ENCODE peak calls at places on chromosomes 12 and 14, in four cellular contexts. T, P, A and L are unnamed samples. For H3K9me3, the result is how much of the 10 kb centered on the place peaks cover.

GRCh38 chr14:51006781-51007211 is 62.5 kb upstream of the PYGL start:
- DNase-seq in P (no peak), T (no peak), A (no peak), L (no peak)

GRCh38 chr12:102548543-102548942 is 68.2 kb upstream of the IGF1 start:
- DNase-seq in P (no peak), T (no peak), A (no peak), L (peak)

GRCh38 chr12:13811061-13811460 is 170.3 kb downstream of the GRIN2B start:
- DNase-seq in P (no peak), A (no peak), T (no peak), L (no peak)

GRCh38 chr14:77442196-77442595 is 15.2 kb downstream of the VIPAS39 start:
- DNase-seq in T (no peak), P (no peak), A (no peak), L (no peak)

GRCh38 chr14:77641207-77641533 is 24.7 kb upstream of the SPTLC2 start:
- DNase-seq in P (no peak), A (no peak), T (no peak), L (peak)

GRCh38 chr12:51132693-51133092 is 40.2 kb downstream of the TFCP2 start:
- DNase-seq in A (no peak), P (no peak), T (no peak), L (no peak)

GRCh38 chr12:50112456-50113218 is 601 bp downstream of the COX14 start:
- DNase-seq in P (no peak), T (no peak), A (peak), L (no peak)

GRCh38 chr14:20624495-20625070 is 16.9 kb downstream of the OR6S1 start:
- DNase-seq in T (no peak), A (peak), P (peak), L (peak)

GRCh38 chr12:24595652-24596235 is 353.2 kb downstream of the BCAT1 start:
- DNase-seq in P (no peak), A (no peak), T (no peak), L (no peak)

GRCh38 chr12:57882575-57882974 is 36.0 kb upstream of the CTDSP2 start:
- DNase-seq in A (no peak), T (no peak), P (no peak), L (no peak)

GRCh38 chr12:24948452-24948815 is 467 bp downstream of the BCAT1 start:
- DNase-seq in P (no peak), A (peak), T (no peak), L (no peak)

GRCh38 chr14:31965735-31966598 is 111.1 kb upstream of the ARHGAP5 start:
- DNase-seq in A (peak), T (no peak), P (no peak), L (no peak)

GRCh38 chr14:23042162-23042965 is at the start of gene PSMB11:
- DNase-seq in A (no peak), P (no peak), T (no peak), L (no peak)

GRCh38 chr12:93178154-93178878 is 199.4 kb upstream of the NUDT4 start:
- DNase-seq in T (no peak), P (no peak), A (no peak), L (no peak)

GRCh38 chr12:3249081-3249800 is 172.1 kb downstream of the TSPAN9 start:
- DNase-seq in T (no peak), A (no peak), P (no peak), L (no peak)

GRCh38 chr12:65937181-65937641 is 112.9 kb downstream of the HMGA2 start:
- DNase-seq in P (no peak), A (no peak), T (peak), L (no peak)

DNA sequence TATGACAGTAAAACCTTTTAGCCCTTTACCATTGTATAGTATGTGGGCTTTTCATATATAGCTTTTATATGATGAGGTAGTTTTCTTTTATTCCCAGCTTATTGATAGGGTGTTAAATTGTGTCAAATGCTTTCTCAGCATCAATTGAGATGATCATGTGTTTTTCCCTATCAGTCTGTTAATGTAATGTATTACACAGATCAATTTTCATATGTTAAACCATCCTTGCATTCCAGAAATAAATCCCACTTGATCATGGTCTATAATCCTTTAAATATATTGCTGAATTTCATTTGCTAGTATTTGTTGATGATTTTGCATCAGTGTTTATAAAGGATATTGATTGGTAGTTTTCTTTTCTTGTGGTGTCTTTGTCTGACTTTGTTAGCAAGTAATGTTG is 603.9 kb downstream of the TRHDE start:
- DNase-seq in T (no peak), P (no peak), A (no peak), L (no peak)
- H3K9me3 ChIP-seq in T (under half), P (under half), A (under half), L (under half)

DNA sequence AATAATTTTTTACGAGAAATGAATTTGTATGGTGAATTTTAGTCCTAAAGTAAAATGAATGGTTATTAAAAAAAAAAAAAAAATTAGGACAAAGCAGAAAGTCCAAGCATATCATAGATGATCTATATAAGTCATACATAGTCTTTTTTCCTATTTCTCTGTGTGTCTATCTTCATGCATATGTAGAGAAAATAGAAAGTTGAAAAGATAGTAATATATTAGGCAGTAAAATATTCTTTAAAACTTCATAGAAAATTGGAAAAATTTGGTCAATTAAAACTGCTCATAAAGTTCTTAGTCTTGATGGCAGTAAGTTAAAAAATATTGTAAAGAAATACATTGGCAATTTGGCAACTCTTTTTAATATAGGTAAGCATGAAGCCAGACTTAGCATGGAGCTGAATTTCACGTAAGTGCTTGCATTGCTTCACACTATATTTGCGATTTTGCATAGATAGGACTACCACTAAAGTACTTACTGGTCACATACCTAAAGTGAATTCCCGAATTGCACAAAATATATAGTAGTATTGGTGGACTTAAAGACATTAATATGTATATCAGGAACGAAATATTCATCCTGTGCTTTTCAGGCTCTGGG is 303.8 kb downstream of the IPO8 start:
- DNase-seq in T (no peak), P (no peak), A (no peak), L (no peak)
- H3K9me3 ChIP-seq in T (under half), P (under half), A (under half), L (under half)

GRCh38 chr12:6033546-6033945 is 88.5 kb upstream of the ANO2 start:
- DNase-seq in T (no peak), A (no peak), P (no peak), L (no peak)

GRCh38 chr12:6038160-6038559 is 86.3 kb downstream of the VWF start:
- DNase-seq in T (peak), P (no peak), A (peak), L (peak)

GRCh38 chr12:6034596-6034995 is 89.5 kb upstream of the ANO2 start:
- DNase-seq in P (no peak), T (no peak), A (no peak), L (no peak)

GRCh38 chr12:6037459-6037858 is 87.0 kb downstream of the VWF start:
- DNase-seq in T (no peak), A (no peak), P (no peak), L (no peak)

GRCh38 chr12:6036509-6036908 is 88.0 kb downstream of the VWF start:
- DNase-seq in T (no peak), A (no peak), P (no peak), L (peak)
- H3K9me3 ChIP-seq in T (under half), A (under half), P (under half), L (under half)

GRCh38 chr14:106044515-106044914 is 518.1 kb downstream of the TMEM121 start:
- DNase-seq in P (no peak), T (no peak), A (no peak), L (no peak)
- H3K9me3 ChIP-seq in P (under half), T (under half), A (under half), L (under half)

DNA sequence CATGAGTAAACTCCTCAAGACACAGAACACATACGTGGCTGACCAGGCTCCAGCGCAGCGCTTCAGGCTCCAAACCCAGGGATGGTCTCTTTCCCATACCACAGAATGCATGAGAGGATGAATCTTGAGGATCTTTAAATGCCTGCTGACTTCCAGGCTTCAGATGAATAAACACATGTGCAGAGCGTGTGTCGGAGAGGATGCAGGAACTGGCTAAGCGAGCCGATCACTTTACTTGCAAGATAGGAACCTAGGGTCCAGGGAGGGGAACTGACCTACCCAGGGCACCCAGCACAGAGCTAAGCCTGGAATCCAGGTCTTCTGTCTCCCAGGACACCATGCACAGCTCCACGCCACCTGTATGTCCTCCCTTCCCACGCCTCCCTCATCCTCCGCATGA is 209.8 kb downstream of the BCL11B start:
- DNase-seq in P (no peak), A (no peak), T (no peak), L (no peak)
- H3K9me3 ChIP-seq in P (under half), A (under half), T (under half), L (under half)

DNA sequence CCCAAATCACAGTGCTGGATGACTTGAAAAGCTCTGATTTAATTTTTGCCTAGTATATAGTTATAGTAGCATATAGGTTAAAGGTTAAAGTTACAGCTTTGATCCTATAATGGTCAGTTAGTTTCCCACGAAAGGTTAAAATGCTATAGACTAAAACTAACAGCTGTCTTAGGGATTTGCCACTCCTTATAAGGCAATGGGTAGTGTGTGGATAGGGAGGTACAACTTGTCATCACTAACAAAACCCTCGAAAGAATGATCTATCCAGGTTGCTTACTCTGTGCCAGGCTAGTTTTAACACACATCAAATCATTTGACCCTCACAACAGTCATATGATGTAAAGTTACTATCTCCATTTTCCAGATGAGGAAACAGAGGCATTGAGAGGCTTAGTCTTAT is 11.7 kb downstream of the RCOR1 start:
- DNase-seq in T (no peak), P (no peak), A (no peak), L (no peak)
- H3K9me3 ChIP-seq in T (under half), P (under half), A (under half), L (under half)

DNA sequence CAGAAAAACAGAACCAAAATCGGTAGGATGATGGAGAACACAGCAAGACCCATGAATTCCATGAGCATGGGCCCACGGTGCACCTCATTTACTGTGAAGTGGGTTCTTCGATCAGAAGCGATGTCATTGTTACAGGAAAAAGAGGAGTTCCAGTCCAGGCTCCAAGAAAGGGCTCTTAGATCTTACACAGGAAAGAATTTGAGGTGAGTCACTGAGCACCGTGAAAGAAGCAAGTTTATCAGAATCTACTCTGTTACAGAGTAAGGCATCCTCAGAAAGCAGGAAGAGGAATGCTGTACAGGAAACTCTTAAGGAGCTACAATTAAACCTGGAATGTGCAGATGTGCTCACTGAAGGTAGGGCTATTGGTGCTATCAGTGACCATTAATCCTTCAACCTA is 11.6 kb upstream of the CHFR start:
- DNase-seq in P (no peak), A (no peak), T (no peak), L (no peak)
- H3K9me3 ChIP-seq in P (under half), A (under half), T (under half), L (under half)

GRCh38 chr14:105531088-105531957 is 4.9 kb downstream of the TMEM121 start:
- DNase-seq in A (no peak), P (no peak), T (no peak), L (no peak)

GRCh38 chr14:105533391-105533790 is 7.0 kb downstream of the TMEM121 start:
- DNase-seq in A (no peak), P (no peak), T (no peak), L (no peak)

GRCh38 chr14:105532735-105533141 is 6.4 kb downstream of the TMEM121 start:
- DNase-seq in P (no peak), T (no peak), A (peak), L (peak)

GRCh38 chr14:105530446-105531087 is 4.2 kb downstream of the TMEM121 start:
- DNase-seq in P (no peak), A (no peak), T (no peak), L (no peak)

DNA sequence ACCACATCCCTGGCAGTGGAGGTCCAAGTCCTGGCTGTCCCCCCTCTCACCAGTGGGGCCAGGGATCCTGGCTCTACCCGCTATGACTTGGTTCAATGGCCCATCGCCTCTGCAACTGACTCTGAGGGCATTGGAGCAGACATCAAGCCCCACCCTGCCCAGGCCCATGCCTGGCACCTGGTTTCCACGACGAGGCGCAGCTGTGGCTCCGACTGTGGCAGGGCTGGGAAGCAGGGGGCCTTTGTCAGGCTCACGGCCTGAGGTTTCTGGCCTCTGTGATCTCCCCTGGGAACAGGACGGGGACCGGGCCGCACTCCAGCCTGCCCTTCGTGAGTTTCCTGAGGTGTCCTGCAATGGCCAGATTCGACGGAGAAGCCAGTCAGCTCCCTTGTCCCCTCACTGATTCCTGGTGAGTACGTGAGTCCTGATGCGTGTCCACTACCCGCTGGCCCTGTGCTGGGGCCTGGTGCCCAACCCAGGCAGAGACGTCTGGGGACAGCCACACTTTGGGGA is 5.8 kb downstream of the TMEM121 start:
- DNase-seq in P (no peak), A (no peak), T (no peak), L (no peak)
- H3K9me3 ChIP-seq in P (under half), A (under half), T (under half), L (under half)

GRCh38 chr14:79965896-79966295 is 245.4 kb downstream of the DIO2 start:
- DNase-seq in P (no peak), A (no peak), T (no peak), L (no peak)
- H3K9me3 ChIP-seq in P (under half), A (under half), T (under half), L (under half)

DNA sequence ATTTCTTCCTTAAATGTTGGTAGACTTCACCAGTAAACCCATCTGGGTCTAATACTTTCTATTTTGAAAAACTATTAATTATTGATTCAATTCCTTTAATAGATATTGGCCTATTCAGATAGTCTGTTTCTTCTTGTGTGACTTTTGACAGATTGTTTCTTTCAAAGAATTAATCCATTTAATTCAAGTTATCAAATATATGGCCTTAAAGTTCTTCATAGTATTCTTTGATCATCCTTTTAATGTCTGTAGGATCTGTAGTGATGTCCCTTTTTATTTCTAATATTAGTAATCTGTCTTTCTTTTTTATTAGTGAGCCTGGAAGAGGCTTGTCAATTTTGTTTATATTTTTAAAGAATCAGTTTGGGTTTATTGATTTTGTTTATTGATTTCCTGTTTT is 190.0 kb downstream of the SLC38A4 start:
- DNase-seq in T (no peak), P (no peak), A (no peak), L (no peak)
- H3K9me3 ChIP-seq in T (under half), P (under half), A (under half), L (under half)